ENCODE peak calls at places on chromosomes 5 and 9, in ten cellular contexts. Z is stimulated activated CD8-positive, alpha-beta memory T cell treated with anti-CD3 and anti-CD28 coated beads, Interleukin-4, amount 100 ng/mL, for 48 hours; E is foreskin fibroblast; A is Kasumi-1; O is NCI-H2081; B is M059J; V is stimulated activated CD4-positive, alpha-beta T cell treated with anti-CD3 and anti-CD28 coated beads, Interleukin-4, amount 100 ng/mL, for 4 hours; I is NT2/D1; U is T-helper 9 cell; T is GM23248. N is an unnamed sample.

GRCh38 chr5:140725799-140726471 is 25.7 kb downstream of the ZMAT2 start:
- DNase-seq in B (peak), I (peak), Z (peak), O (no peak), E (peak), V (peak), U (peak), T (peak), A (no peak), N (no peak)

GRCh38 chr5:95923918-95924559 is 37.6 kb downstream of the ELL2 start:
- DNase-seq in A (peak), Z (no peak), B (no peak), E (no peak), T (no peak), I (no peak), U (no peak), O (no peak), V (no peak), N (no peak)

GRCh38 chr5:153517105-153517700 is 26.7 kb downstream of the GRIA1 start:
- DNase-seq in V (no peak), B (no peak), I (no peak), Z (no peak), O (no peak), U (no peak), E (no peak), T (no peak), A (no peak), N (no peak)

GRCh38 chr9:126112135-126112720 is 214.4 kb upstream of the MVB12B start:
- DNase-seq in B (no peak), A (no peak), Z (no peak), V (no peak), U (no peak), O (no peak), I (no peak), E (no peak), T (no peak), N (no peak)

GRCh38 chr9:16601991-16602390 is 268.5 kb downstream of the BNC2 start:
- DNase-seq in U (no peak), B (no peak), T (no peak), O (no peak), A (no peak), I (no peak), E (no peak), V (no peak), Z (no peak), N (no peak)

GRCh38 chr5:153594785-153595184 is 104.3 kb downstream of the GRIA1 start:
- DNase-seq in A (no peak), I (no peak), V (no peak), T (no peak), B (no peak), Z (no peak), E (no peak), O (no peak), U (no peak), N (no peak)

GRCh38 chr5:122730037-122730436 is 44.8 kb upstream of the SNX2 start:
- DNase-seq in Z (no peak), B (no peak), E (no peak), V (no peak), A (no peak), U (no peak), I (no peak), T (no peak), O (no peak), N (no peak)

GRCh38 chr9:79403495-79403894 is 168.3 kb upstream of the TLE4 start:
- DNase-seq in A (no peak), T (no peak), V (no peak), Z (no peak), O (no peak), E (no peak), B (no peak), U (no peak), I (no peak), N (no peak)

N was measured in NCI-H1092 treated with DMSO at 0.1 percent for 48 hours.